ENCODE peak calls at places on chromosomes 12 and 14, in seven cellular contexts. M is CD8-positive, alpha-beta memory T cell; H is frontal cortex; D is cardiac fibroblast; Q is CD4-positive, alpha-beta memory T cell; N is NCI-H345; Z is anterior cingulate cortex. O is an unnamed sample.

GRCh38 chr12:65464930-65465329 is 186.4 kb downstream of the MSRB3 start:
- DNase-seq in M (no peak), H (no peak), D (peak; percentile 87), Q (no peak), N (no peak), Z (no peak), O (no peak)

GRCh38 chr12:10214131-10214876 is 1.6 kb downstream of the GABARAPL1 start:
- DNase-seq in M (no peak), H (no peak), D (peak; percentile 60), Q (peak; percentile 49), N (no peak), Z (no peak), O (no peak)

GRCh38 chr12:1044697-1045096 is 53.7 kb downstream of the ERC1 start:
- DNase-seq in M (no peak), H (no peak), D (peak; percentile 47), Q (no peak), N (no peak), Z (no peak), O (no peak)

GRCh38 chr12:47811581-47812484 is 7.9 kb downstream of the HDAC7 start:
- DNase-seq in M (no peak), H (peak; percentile 46), D (peak; percentile 93), Q (no peak), N (no peak), Z (no peak), O (peak; percentile 23)

GRCh38 chr12:95057431-95057830 is 16.0 kb downstream of the NR2C1 start:
- DNase-seq in M (no peak), H (no peak), D (no peak), Q (no peak), N (no peak), Z (no peak), O (no peak)

GRCh38 chr14:104871656-104872468 is 6.8 kb downstream of the CEP170B start:
- DNase-seq in M (no peak), H (no peak), D (no peak), Q (no peak), N (no peak), Z (no peak), O (no peak)

GRCh38 chr12:47797432-47797831 is 22.3 kb downstream of the HDAC7 start:
- DNase-seq in M (peak; percentile 66), H (peak; percentile 68), D (no peak), Q (no peak), N (peak; percentile 7), Z (no peak), O (peak; percentile 83)

GRCh38 chr12:19181666-19182426 is 52.3 kb downstream of the PLEKHA5 start:
- DNase-seq in M (no peak), H (no peak), D (peak; percentile 41), Q (no peak), N (no peak), Z (no peak), O (no peak)

GRCh38 chr12:53976172-53976822 is 1.5 kb upstream of the HOTAIR start:
- DNase-seq in M (no peak), H (no peak), D (no peak), Q (no peak), N (no peak), Z (no peak), O (no peak)

GRCh38 chr12:62698701-62699101 is 232.1 kb downstream of the MON2 start:
- DNase-seq in M (no peak), H (no peak), D (peak; percentile 85), Q (no peak), N (no peak), Z (no peak), O (no peak)

GRCh38 chr14:102622262-102622885 is 29.9 kb downstream of the RCOR1 start:
- DNase-seq in M (no peak), H (no peak), D (no peak), Q (no peak), N (no peak), Z (no peak), O (no peak)

GRCh38 chr14:67495827-67496226 is 7.3 kb upstream of the TMEM229B start:
- DNase-seq in M (no peak), H (no peak), D (no peak), Q (no peak), N (no peak), Z (no peak), O (no peak)

GRCh38 chr12:15164997-15165659 is 56.1 kb downstream of the RERG start:
- DNase-seq in M (no peak), H (peak; percentile 29), D (peak; percentile 44), Q (no peak), N (no peak), Z (no peak), O (no peak)

GRCh38 chr14:68968051-68968450 is 11.1 kb downstream of the ACTN1 start:
- DNase-seq in M (peak; percentile 76), H (no peak), D (no peak), Q (peak; percentile 81), N (no peak), Z (no peak), O (no peak)

GRCh38 chr14:72851660-72852059 is 42.2 kb downstream of the DPF3 start:
- DNase-seq in M (no peak), H (no peak), D (no peak), Q (no peak), N (no peak), Z (no peak), O (no peak)

GRCh38 chr12:70178038-70178437 is 65.2 kb upstream of the CNOT2 start:
- DNase-seq in M (no peak), H (peak; percentile 7), D (peak; percentile 63), Q (no peak), N (no peak), Z (no peak), O (no peak)

GRCh38 chr12:25957898-25958253 is 606 bp upstream of the RASSF8 start:
- DNase-seq in M (no peak), H (no peak), D (peak; percentile 96), Q (no peak), N (peak; percentile 12), Z (no peak), O (no peak)

GRCh38 chr12:118922405-118922804 is 58.9 kb upstream of the SRRM4 start:
- DNase-seq in M (no peak), H (no peak), D (no peak), Q (no peak), N (no peak), Z (no peak), O (no peak)

GRCh38 chr12:103673891-103674375 is 86.9 kb downstream of the STAB2 start:
- DNase-seq in M (no peak), H (no peak), D (no peak), Q (no peak), N (no peak), Z (no peak), O (no peak)

GRCh38 chr12:93865751-93866150 is 188.6 kb downstream of the CRADD start:
- DNase-seq in M (no peak), H (no peak), D (no peak), Q (no peak), N (no peak), Z (no peak), O (no peak)

GRCh38 chr14:104844306-104845032 is 20.6 kb upstream of the CEP170B start:
- DNase-seq in M (no peak), H (no peak), D (no peak), Q (no peak), N (peak; percentile 25), Z (no peak), O (no peak)

GRCh38 chr14:72614365-72614764 is 279.5 kb downstream of the DPF3 start:
- DNase-seq in M (no peak), H (no peak), D (no peak), Q (no peak), N (no peak), Z (no peak), O (no peak)

GRCh38 chr14:81523616-81524015 is 10.0 kb downstream of the SEL1L start:
- DNase-seq in M (no peak), H (no peak), D (no peak), Q (no peak), N (no peak), Z (no peak), O (no peak)

GRCh38 chr14:75119056-75119455 is 7.8 kb downstream of the NEK9 start:
- DNase-seq in M (no peak), H (no peak), D (peak; percentile 45), Q (no peak), N (no peak), Z (no peak), O (no peak)

GRCh38 chr12:71014180-71014785 is 93.7 kb upstream of the PTPRR start:
- DNase-seq in M (no peak), H (peak; percentile 5), D (peak; percentile 87), Q (no peak), N (peak; percentile 60), Z (no peak), O (no peak)

GRCh38 chr14:100120522-100121269 is 38.7 kb downstream of the DEGS2 start:
- DNase-seq in M (no peak), H (no peak), D (no peak), Q (no peak), N (no peak), Z (no peak), O (no peak)

GRCh38 chr14:45089813-45090212 is 5.9 kb downstream of the PRPF39 start:
- DNase-seq in M (no peak), H (no peak), D (peak; percentile 57), Q (no peak), N (no peak), Z (no peak), O (no peak)

GRCh38 chr12:127149226-127149964 is 1117.6 kb upstream of the TMEM132C start:
- DNase-seq in M (no peak), H (no peak), D (peak; percentile 36), Q (no peak), N (no peak), Z (no peak), O (no peak)

GRCh38 chr12:93521225-93521854 is 51.1 kb upstream of the SOCS2 start:
- DNase-seq in M (no peak), H (no peak), D (no peak), Q (no peak), N (no peak), Z (no peak), O (no peak)

GRCh38 chr12:69583203-69583602 is 2.1 kb upstream of the CCT2 start:
- DNase-seq in M (no peak), H (no peak), D (no peak), Q (no peak), N (peak; percentile 45), Z (no peak), O (peak; percentile 24)

GRCh38 chr12:122874081-122874480 is 21.8 kb downstream of the VPS37B start:
- DNase-seq in M (peak; percentile 56), H (no peak), D (no peak), Q (peak; percentile 60), N (no peak), Z (no peak), O (no peak)

GRCh38 chr12:53131844-53132243 is 28.6 kb downstream of the SOAT2 start:
- DNase-seq in M (no peak), H (no peak), D (no peak), Q (no peak), N (no peak), Z (no peak), O (no peak)

GRCh38 chr14:106551265-106551664 is 1024.9 kb downstream of the TMEM121 start:
- DNase-seq in M (no peak), H (no peak), D (no peak), Q (no peak), N (no peak), Z (no peak), O (peak; percentile 32)

GRCh38 chr14:77965919-77966435 is 166.1 kb downstream of the ADCK1 start:
- DNase-seq in M (no peak), H (peak; percentile 63), D (peak; percentile 42), Q (no peak), N (no peak), Z (no peak), O (no peak)

GRCh38 chr12:13195848-13196301 is 651 bp upstream of the EMP1 start:
- DNase-seq in M (no peak), H (no peak), D (peak; percentile 58), Q (no peak), N (no peak), Z (no peak), O (no peak)

GRCh38 chr12:27644446-27644845 is 51.8 kb upstream of the REP15 start:
- DNase-seq in M (no peak), H (no peak), D (peak; percentile 73), Q (no peak), N (no peak), Z (no peak), O (no peak)

GRCh38 chr12:124524231-124524925 is 43.0 kb downstream of the NCOR2 start:
- DNase-seq in M (no peak), H (no peak), D (peak; percentile 77), Q (no peak), N (no peak), Z (no peak), O (no peak)

GRCh38 chr14:50116986-50117385 is 614 bp upstream of the VCPKMT start:
- DNase-seq in M (no peak), H (no peak), D (no peak), Q (no peak), N (no peak), Z (no peak), O (no peak)